ENCODE peak calls at places on chromosomes 13 and 19, in eight cellular contexts. F is stimulated activated CD4-positive, alpha-beta T cell treated with anti-CD3 and anti-CD28 coated beads, Interleukin-4, amount 100 ng/mL, for 48 hours; D is AML-193; M is ACHN; B is amniotic stem cell; Y is T-cell; Z is NCI-H1092 treated with DMSO at 0.1 percent for 48 hours; W is COR-L47. R is an unnamed sample.

GRCh38 chr13:108950333-108951010 is 321.1 kb downstream of the MYO16 start:
- DNase-seq in M (no peak), Z (no peak), Y (no peak), F (no peak), B (no peak), W (no peak), D (no peak), R (no peak)

GRCh38 chr19:10259162-10259905 is 7.3 kb downstream of the MRPL4 start:
- DNase-seq in Y (peak; percentile 80), F (peak; percentile 94), Z (peak; percentile 64), D (peak; percentile 69), W (peak; percentile 82), M (peak; percentile 83), B (peak; percentile 65), R (no peak)

GRCh38 chr13:44393391-44393790 is 19.8 kb downstream of the SERP2 start:
- DNase-seq in Y (no peak), Z (no peak), B (no peak), F (no peak), M (peak; percentile 34), D (no peak), W (no peak), R (no peak)

GRCh38 chr13:106967391-106967790 is 399.5 kb upstream of the ARGLU1 start:
- DNase-seq in Z (no peak), Y (no peak), B (no peak), D (no peak), M (no peak), W (no peak), F (no peak), R (no peak)

GRCh38 chr19:49340069-49340864 is 5.1 kb downstream of the CD37 start:
- DNase-seq in D (no peak), M (no peak), B (no peak), F (no peak), W (no peak), Y (no peak), Z (peak; percentile 53), R (peak; percentile 53)

GRCh38 chr13:54445453-54445852 is 1416.8 kb downstream of the OLFM4 start:
- DNase-seq in Z (no peak), D (peak; percentile 7), B (no peak), F (no peak), W (no peak), Y (no peak), M (no peak), R (no peak)

GRCh38 chr13:28138756-28139470 is 568 bp downstream of the PAN3 start:
- DNase-seq in B (peak; percentile 40), W (peak; percentile 23), F (peak; percentile 85), M (peak; percentile 85), Y (peak; percentile 84), Z (peak; percentile 38), D (peak; percentile 94), R (peak; percentile 86)

GRCh38 chr13:23470706-23471610 is 37.5 kb upstream of the SACS start:
- DNase-seq in M (no peak), F (no peak), W (no peak), D (no peak), Y (no peak), B (no peak), Z (no peak), R (no peak)

GRCh38 chr13:111508164-111508870 is 187.9 kb downstream of the TEX29 start:
- DNase-seq in Y (no peak), D (no peak), B (no peak), M (no peak), Z (peak; percentile 69), W (peak; percentile 88), F (no peak), R (no peak)

GRCh38 chr19:3732108-3732507 is 23.9 kb downstream of the TJP3 start:
- DNase-seq in D (peak; percentile 1), B (no peak), F (no peak), Z (no peak), Y (no peak), W (no peak), M (no peak), R (no peak)

GRCh38 chr19:41217741-41218140 is 1.3 kb upstream of the AXL start:
- DNase-seq in Y (no peak), M (no peak), W (no peak), D (no peak), B (no peak), F (no peak), Z (no peak), R (no peak)

GRCh38 chr19:15038304-15038703 is 11.0 kb upstream of the CASP14 start:
- DNase-seq in Z (no peak), W (no peak), D (no peak), Y (no peak), M (no peak), B (no peak), F (no peak), R (peak; percentile 70)

GRCh38 chr13:42732073-42732472 is 49.3 kb upstream of the FAM216B start:
- DNase-seq in M (no peak), F (no peak), W (no peak), Y (no peak), B (no peak), Z (no peak), D (no peak), R (no peak)

GRCh38 chr19:51830263-51830662 is 35.3 kb downstream of the FPR3 start:
- DNase-seq in B (no peak), W (no peak), F (no peak), Z (no peak), D (peak; percentile 93), Y (no peak), M (no peak), R (no peak)

GRCh38 chr19:38394488-38394887 is 6.0 kb downstream of the SPRED3 start:
- DNase-seq in Z (no peak), Y (peak; percentile 40), B (no peak), W (no peak), D (no peak), F (peak; percentile 72), M (no peak), R (no peak)

GRCh38 chr13:59305896-59306295 is 857.8 kb downstream of the DIAPH3 start:
- DNase-seq in W (no peak), Y (no peak), Z (no peak), B (no peak), F (no peak), D (no peak), M (no peak), R (no peak)

GRCh38 chr19:43560687-43561086 is 14.6 kb downstream of the XRCC1 start:
- DNase-seq in Y (no peak), M (peak; percentile 13), B (no peak), D (no peak), Z (no peak), W (no peak), F (no peak), R (no peak)

GRCh38 chr19:13091400-13092161 is 11.1 kb downstream of the LYL1 start:
- DNase-seq in W (peak; percentile 37), Y (no peak), Z (peak; percentile 14), F (no peak), D (no peak), M (no peak), B (no peak), R (no peak)

GRCh38 chr19:13537454-13537853 is 31.2 kb upstream of the CACNA1A start:
- DNase-seq in F (no peak), M (no peak), W (peak; percentile 97), D (no peak), Y (no peak), Z (peak; percentile 39), B (no peak), R (peak; percentile 47)

GRCh38 chr13:48253849-48254248 is 20.8 kb downstream of the ITM2B start:
- DNase-seq in D (no peak), B (no peak), Z (no peak), M (no peak), Y (no peak), F (no peak), W (no peak), R (no peak)

GRCh38 chr13:60020288-60020687 is 143.4 kb downstream of the DIAPH3 start:
- DNase-seq in Y (no peak), D (no peak), B (no peak), Z (no peak), F (no peak), W (no peak), M (no peak), R (no peak)

GRCh38 chr19:11560404-11560988 is 1.5 kb upstream of the ELOF1 start:
- DNase-seq in B (peak; percentile 36), Y (peak; percentile 41), Z (peak; percentile 72), D (peak; percentile 74), F (no peak), M (peak; percentile 58), W (peak; percentile 83), R (peak; percentile 61)

GRCh38 chr19:12126707-12127106 is 13.4 kb downstream of the ZNF20 start:
- DNase-seq in M (no peak), B (no peak), Z (no peak), W (peak; percentile 23), F (no peak), Y (no peak), D (no peak), R (no peak)